ENCODE peak calls at places on chromosomes 1 and 21, in four cellular contexts. K is adrenal gland, N is Calu3, X is fibroblast of lung. G is an unnamed sample.

GRCh38 chr1:27338751-27339150 is 3.1 kb upstream of the SYTL1 start:
- DNase-seq in K (no peak), N (no peak), X (no peak), G (no peak)

GRCh38 chr1:17239420-17239819 is 9.5 kb upstream of the PADI3 start:
- DNase-seq in K (peak), N (peak), X (peak), G (peak)

GRCh38 chr1:21702780-21703179 is 33.6 kb upstream of the RAP1GAP start:
- DNase-seq in K (no peak), N (no peak), X (no peak), G (no peak)

GRCh38 chr1:101000141-101000867 is 25.3 kb downstream of the DPH5 start:
- DNase-seq in K (no peak), N (no peak), X (peak), G (no peak)

GRCh38 chr1:33327587-33328325 is 6.9 kb upstream of the A3GALT2 start:
- DNase-seq in K (peak), N (no peak), X (peak), G (no peak)

GRCh38 chr1:200483491-200484143 is 73.8 kb upstream of the ZNF281 start:
- DNase-seq in K (peak), N (peak), X (peak), G (peak)

GRCh38 chr1:87221008-87221407 is 107.7 kb upstream of the LMO4 start:
- DNase-seq in K (no peak), N (no peak), X (no peak), G (no peak)

GRCh38 chr1:12435639-12436344 is 182.2 kb downstream of the DHRS3 start:
- DNase-seq in K (no peak), N (no peak), X (no peak), G (peak)

GRCh38 chr1:208000001-208000400 is 89.1 kb upstream of the CD34 start:
- DNase-seq in K (peak), N (no peak), X (no peak), G (no peak)

GRCh38 chr1:14263207-14263606 is 335.3 kb upstream of the KAZN start:
- DNase-seq in K (no peak), N (no peak), X (no peak), G (no peak)

GRCh38 chr1:201761178-201761577 is 67.8 kb upstream of the IPO9 start:
- DNase-seq in K (no peak), N (no peak), X (no peak), G (no peak)

GRCh38 chr1:233334092-233334491 is 6.6 kb downstream of the MAP3K21 start:
- DNase-seq in K (no peak), N (no peak), X (no peak), G (no peak)

GRCh38 chr21:16408280-16408669 is 678.5 kb downstream of the USP25 start:
- DNase-seq in K (no peak), N (no peak), X (no peak), G (no peak)

GRCh38 chr1:94358630-94359599 is 59.3 kb upstream of the ABCD3 start:
- DNase-seq in K (no peak), N (no peak), X (no peak), G (no peak)

GRCh38 chr21:33300701-33301631 is 23.8 kb upstream of the IFNAR1 start:
- DNase-seq in K (no peak), N (no peak), X (no peak), G (no peak)

GRCh38 chr1:90190523-90190922 is 195.6 kb downstream of the ZNF326 start:
- DNase-seq in K (no peak), N (no peak), X (no peak), G (no peak)

GRCh38 chr1:212155219-212155618 is 119.7 kb downstream of the DTL start:
- DNase-seq in K (no peak), N (no peak), X (no peak), G (no peak)

GRCh38 chr1:84753516-84754375 is 63.5 kb upstream of the SSX2IP start:
- DNase-seq in K (peak), N (peak), X (peak), G (peak)

GRCh38 chr1:18100493-18101063 is 7.0 kb upstream of the IGSF21 start:
- DNase-seq in K (peak), N (peak), X (peak), G (peak)

GRCh38 chr1:209202826-209203439 is 380.6 kb upstream of the CAMK1G start:
- DNase-seq in K (no peak), N (peak), X (peak), G (peak)

GRCh38 chr21:15063821-15064575 is 802 bp downstream of the NRIP1 start:
- DNase-seq in K (peak), N (peak), X (peak), G (no peak)

GRCh38 chr1:43541721-43542401 is 11.2 kb downstream of the PTPRF start:
- DNase-seq in K (peak), N (no peak), X (peak), G (no peak)

GRCh38 chr1:55645286-55645685 is 430.1 kb upstream of the USP24 start:
- DNase-seq in K (no peak), N (no peak), X (no peak), G (no peak)

GRCh38 chr1:59298178-59298583 is 1.3 kb downstream of the FGGY start:
- DNase-seq in K (no peak), N (no peak), X (peak), G (no peak)

GRCh38 chr1:203126151-203126865 is 1.2 kb upstream of the ADORA1 start:
- DNase-seq in K (no peak), N (no peak), X (peak), G (no peak)

GRCh38 chr1:32111789-32112188 is 3.9 kb downstream of the KPNA6 start:
- DNase-seq in K (no peak), N (no peak), X (peak), G (no peak)

GRCh38 chr1:32111040-32111628 is 3.3 kb downstream of the KPNA6 start:
- DNase-seq in K (no peak), N (no peak), X (no peak), G (peak)

GRCh38 chr1:32106663-32107273 is 1.1 kb upstream of the KPNA6 start:
- DNase-seq in K (no peak), N (no peak), X (no peak), G (no peak)

GRCh38 chr1:32105338-32105737 is 2.5 kb upstream of the KPNA6 start:
- DNase-seq in K (no peak), N (no peak), X (no peak), G (no peak)

DNA sequence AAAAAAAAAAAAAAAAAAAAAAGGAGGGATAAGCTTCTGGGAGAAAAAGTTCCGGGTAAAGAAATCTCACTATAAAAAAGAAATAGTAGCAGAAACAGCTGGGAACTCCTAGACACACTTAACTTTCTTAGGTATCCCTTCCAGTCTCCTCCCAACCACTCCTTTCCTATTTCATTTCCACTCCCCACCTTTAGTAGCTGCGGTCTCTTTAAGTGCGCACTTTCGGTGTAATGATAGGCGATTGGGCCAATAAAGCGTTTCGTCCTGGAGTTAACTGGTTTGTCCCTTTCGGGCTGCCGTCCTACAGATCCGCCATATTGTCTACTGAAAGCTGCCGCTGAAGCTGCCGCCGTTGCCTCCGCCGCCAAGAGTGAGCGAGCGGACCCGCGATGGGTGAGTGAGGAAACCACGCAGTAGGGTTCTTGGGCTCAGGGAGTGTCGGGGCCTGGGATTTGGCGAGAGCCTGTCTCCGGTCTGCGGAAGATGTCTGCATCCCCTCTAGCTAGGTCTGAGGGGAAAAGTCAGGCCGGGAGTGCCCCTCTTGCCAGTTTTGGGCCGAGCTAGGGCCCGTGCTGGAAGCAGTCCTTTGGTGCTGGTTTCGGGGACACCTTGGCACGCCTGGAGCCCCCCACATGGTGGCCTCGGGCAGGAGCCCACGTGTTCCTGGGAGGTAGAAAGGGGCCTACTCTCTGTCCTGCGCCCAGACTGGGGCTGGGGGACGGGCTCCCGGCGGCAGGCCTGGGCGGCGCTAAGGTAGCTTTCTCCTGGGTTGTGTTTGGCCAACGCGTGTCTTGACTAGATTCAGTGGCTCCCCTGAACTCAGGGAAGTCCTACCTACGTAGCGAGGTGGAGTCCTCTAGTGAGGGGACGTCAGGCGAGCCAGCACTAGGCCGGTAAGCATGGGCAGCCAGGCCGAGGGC is at the start of gene KPNA6:
- DNase-seq in K (peak), N (peak), X (peak), G (peak)
- TF ChIP-seq CTCF in K (no peak), N (no peak), X (no peak), G (no peak)

GRCh38 chr1:1625404-1625775 is 6.6 kb upstream of the MMP23B start:
- DNase-seq in K (no peak), N (no peak), X (no peak), G (no peak)

GRCh38 chr1:1625824-1626206 is 6.2 kb upstream of the MMP23B start:
- DNase-seq in K (no peak), N (no peak), X (no peak), G (no peak)

GRCh38 chr1:1623181-1623630 is 7.9 kb downstream of the MIB2 start:
- DNase-seq in K (no peak), N (no peak), X (no peak), G (no peak)

GRCh38 chr1:1623631-1624442 is 8.1 kb upstream of the MMP23B start:
- DNase-seq in K (no peak), N (no peak), X (no peak), G (no peak)

DNA sequence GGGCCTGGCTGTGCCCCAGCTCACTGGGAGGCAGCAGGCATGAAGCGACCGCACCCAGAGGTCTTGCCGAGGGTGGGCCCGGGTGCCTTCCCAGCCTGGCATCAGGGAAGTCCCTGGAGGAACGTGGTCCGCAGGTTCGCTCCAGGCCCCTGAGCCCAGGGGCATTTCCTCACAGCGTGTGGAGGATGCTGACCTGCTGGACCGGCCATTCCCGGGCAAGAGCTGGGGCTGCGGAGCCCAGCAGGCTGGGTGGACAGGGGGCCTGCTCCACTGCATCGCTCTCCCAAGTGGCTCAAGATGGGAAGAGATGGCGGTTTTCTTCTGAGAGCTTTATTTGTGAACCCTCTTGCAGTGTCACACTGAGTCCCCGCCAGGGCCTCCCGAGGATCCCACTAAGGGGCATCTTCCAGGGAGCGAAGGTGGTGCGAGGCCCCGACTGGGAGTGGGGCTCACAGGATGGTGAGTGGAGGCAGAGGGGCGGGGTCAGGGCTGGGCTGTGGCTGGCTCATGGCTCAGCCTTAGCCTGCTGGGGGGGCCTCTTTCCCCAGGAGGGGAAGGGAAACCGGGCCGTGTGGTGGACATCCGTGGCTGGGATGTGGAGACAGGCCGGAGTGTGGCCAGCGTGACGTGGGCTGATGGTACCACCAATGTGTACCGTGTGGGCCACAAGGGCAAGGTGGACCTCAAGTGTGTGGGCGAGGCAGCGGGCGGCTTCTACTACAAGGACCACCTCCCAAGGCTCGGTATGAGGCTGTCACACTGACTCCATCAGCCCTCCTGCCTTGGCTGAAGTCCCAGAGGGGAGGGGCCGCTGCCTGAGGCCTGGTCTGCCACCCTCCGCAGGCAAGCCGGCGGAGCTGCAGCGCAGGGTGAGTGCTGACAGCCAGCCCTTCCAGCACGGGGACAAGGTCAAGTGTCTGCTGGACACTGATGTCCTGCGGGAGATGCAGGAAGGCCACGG is 7.2 kb upstream of the MMP23B start:
- DNase-seq in K (peak), N (no peak), X (peak), G (no peak)
- TF ChIP-seq CTCF in K (no peak), N (no peak), X (no peak), G (no peak)

DNA sequence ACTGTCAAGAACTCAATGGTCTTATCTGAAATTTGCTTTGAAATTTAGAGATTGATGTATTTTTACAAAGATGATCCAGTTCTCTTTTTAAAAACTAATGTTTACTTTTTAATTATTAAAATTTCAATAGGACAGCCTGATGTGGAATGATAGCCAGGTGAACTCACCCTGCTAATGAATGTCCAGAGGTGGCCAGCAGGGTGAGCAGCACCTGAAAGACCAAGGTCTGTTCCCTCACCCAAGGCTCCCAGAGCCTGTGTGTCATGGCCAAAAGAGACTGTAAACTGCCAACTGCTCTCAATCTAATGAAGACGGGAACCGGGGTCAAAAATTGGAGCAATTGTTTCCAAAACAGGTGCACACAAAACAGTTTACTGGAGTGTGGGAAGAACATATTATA is 340.4 kb downstream of the DISC1 start:
- DNase-seq in K (no peak), N (peak), X (no peak), G (no peak)
- TF ChIP-seq CTCF in K (no peak), N (no peak), X (no peak), G (no peak)

DNA sequence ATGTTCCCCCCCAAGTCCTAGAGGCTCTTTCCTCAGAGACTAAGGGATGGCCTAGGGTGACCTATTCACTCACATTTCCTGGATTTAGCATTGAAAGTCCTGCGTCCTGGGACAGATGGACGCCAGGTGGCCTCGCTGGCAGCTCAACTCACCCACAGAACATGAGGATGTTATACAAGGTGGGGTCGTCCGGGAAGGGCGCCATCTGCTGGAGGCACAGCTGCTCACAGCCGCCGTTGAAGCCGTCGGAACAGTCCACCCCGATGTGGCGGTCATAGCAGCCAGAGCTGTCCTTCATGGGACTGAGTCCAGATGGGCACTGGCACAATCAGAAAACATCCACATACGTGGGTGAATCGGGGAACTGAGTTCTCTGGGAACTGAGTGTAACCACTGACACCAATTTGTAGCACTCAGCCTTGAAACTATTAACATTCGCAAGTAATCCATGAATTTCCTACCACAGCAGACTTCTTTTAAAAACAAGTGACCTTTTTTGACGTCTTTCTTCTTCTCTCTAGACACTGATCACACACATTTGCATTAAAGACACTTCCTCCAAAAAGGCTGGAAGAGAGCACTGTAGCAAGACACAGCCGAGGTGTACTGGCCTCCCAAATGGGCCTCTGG is 215.4 kb downstream of the ASTN1 start:
- DNase-seq in K (peak), N (peak), X (peak), G (peak)
- TF ChIP-seq CTCF in K (peak), N (peak), X (peak), G (peak)

DNA sequence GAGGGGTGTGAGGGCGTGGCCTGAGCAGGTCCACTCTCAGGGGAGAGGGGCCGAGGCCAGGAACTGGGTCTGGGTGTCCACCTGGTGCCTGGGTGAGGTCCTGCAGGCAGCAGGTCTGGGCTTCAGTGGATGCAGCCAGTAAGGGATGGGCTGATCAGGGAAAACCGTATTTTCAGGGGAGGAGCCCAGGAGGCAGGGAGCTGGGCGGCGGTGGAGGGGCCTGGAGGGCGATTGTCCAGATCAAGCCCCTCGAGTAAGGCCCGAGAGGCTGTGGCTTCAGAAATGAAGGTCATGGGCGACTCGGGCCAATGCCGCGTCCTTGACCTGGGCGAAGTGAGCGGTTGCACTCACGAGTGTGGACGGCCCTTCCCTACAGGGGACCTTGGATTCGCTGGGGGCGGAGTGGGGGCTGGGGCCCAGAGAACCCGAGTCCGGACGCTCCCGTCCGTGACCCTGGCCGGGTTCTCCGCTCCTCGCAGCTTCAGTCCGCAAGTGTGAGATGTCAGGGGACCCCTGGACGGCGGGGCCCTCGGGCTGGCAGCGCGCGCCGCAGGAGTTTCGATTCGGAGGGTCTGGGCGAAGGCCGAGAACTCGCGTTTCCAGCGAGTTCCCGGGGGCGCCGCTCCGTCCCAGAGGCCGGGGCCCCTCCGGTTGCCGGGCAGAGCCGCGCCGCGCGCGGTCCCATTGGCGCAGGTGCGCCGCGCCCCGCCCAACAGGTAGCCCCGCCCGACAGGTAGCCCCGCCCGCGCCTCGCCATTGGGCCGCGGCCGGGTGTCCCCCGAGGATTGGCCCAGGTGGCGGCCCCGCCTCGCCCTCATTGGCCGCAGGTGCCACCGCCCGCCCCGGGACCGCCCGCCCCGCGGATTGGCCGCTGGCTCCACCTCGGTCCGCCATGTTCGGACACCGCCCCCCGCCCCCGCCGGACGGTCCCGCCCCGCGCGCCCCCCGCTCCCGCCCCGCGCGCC is at the start of gene PRKCZ:
- DNase-seq in K (peak), N (peak), X (no peak), G (peak)
- TF ChIP-seq CTCF in K (peak), N (peak), X (no peak), G (no peak)

DNA sequence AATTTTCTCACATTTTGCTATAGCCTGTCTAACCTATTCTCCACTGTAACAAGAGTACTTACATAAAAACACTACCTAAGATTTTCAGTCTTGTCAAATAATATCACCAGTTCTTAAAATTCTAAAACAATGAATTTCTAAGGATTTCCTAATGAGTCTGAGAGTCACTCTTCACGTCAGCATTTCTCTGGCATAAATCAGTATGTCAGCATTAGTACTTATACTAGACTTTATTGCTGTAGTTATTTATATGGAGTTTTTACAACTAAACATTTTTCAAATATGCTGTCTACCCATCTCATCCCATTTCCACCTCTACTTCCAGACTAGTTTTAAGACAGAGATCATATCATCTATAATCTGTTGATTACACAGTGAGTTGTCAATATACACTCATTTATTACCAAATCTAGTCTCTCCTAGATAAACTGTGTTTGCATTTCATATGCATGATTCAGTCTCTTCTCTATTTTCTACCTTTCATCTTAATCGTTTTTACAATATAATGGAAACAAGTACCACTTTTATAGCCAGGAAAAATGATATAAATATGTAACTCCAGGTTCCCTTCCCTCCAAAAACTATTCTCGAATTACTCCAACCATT is 32.8 kb downstream of the LIN9 start:
- DNase-seq in K (no peak), N (no peak), X (no peak), G (no peak)
- TF ChIP-seq CTCF in K (no peak), N (no peak), X (no peak), G (no peak)

G was measured in GM13977.